ENCODE peak calls at places on chromosomes 5 and 9, in ten cellular contexts. Z is HepG2, N is spleen, A is K562, I is HCT116, D is adrenal gland, Y is sigmoid colon, C is A549, F is endothelial cell of umbilical vein, K is transverse colon. R is an unnamed sample.

GRCh38 chr9:104906441-104907277 is 21.3 kb downstream of the ABCA1 start:
- DNase-seq in Z (no peak), N (no peak), A (no peak), I (no peak), D (peak), Y (peak), C (no peak), F (no peak), K (no peak), R (peak)

GRCh38 chr9:12274577-12274976 is 418.6 kb upstream of the TYRP1 start:
- DNase-seq in Z (no peak), N (no peak), A (no peak), I (no peak), D (no peak), Y (no peak), C (no peak), F (no peak), K (no peak), R (peak)

GRCh38 chr9:131337131-131337848 is 47.8 kb downstream of the PLPP7 start:
- DNase-seq in Z (no peak), N (peak), A (no peak), I (no peak), D (no peak), Y (peak), C (no peak), F (no peak), K (no peak), R (no peak)

GRCh38 chr9:83154087-83154736 is 91.3 kb upstream of the RASEF start:
- DNase-seq in Z (no peak), N (no peak), A (no peak), I (no peak), D (no peak), Y (no peak), C (no peak), F (no peak), K (no peak), R (no peak)

GRCh38 chr5:78922879-78923621 is 62.1 kb downstream of the ARSB start:
- DNase-seq in Z (no peak), N (no peak), A (no peak), I (no peak), D (no peak), Y (no peak), C (no peak), F (no peak), K (no peak), R (no peak)

GRCh38 chr9:116355153-116355827 is 201.7 kb downstream of the PAPPA start:
- DNase-seq in Z (peak), N (no peak), A (peak), I (no peak), D (no peak), Y (no peak), C (no peak), F (no peak), K (no peak), R (peak)

GRCh38 chr5:135053278-135053677 is 19.2 kb upstream of the PITX1 start:
- DNase-seq in Z (no peak), N (peak), A (no peak), I (no peak), D (no peak), Y (no peak), C (no peak), F (no peak), K (peak), R (no peak)

GRCh38 chr9:122206118-122207046 is 22.4 kb downstream of the LHX6 start:
- DNase-seq in Z (no peak), N (peak), A (no peak), I (no peak), D (no peak), Y (no peak), C (no peak), F (no peak), K (no peak), R (no peak)

GRCh38 chr5:107359033-107359915 is 311.5 kb downstream of the EFNA5 start:
- DNase-seq in Z (no peak), N (no peak), A (no peak), I (no peak), D (no peak), Y (no peak), C (peak), F (peak), K (no peak), R (no peak)

GRCh38 chr5:132807163-132807838 is 5.8 kb upstream of the SOWAHA start:
- DNase-seq in Z (peak), N (peak), A (peak), I (peak), D (no peak), Y (peak), C (peak), F (no peak), K (peak), R (peak)

GRCh38 chr5:171496431-171496830 is 77.0 kb downstream of the FGF18 start:
- DNase-seq in Z (no peak), N (no peak), A (no peak), I (no peak), D (no peak), Y (no peak), C (no peak), F (no peak), K (no peak), R (peak)

GRCh38 chr5:171493646-171494393 is 74.4 kb downstream of the FGF18 start:
- DNase-seq in Z (no peak), N (no peak), A (no peak), I (no peak), D (no peak), Y (no peak), C (no peak), F (no peak), K (no peak), R (no peak)

GRCh38 chr5:171495122-171495700 is 75.8 kb downstream of the FGF18 start:
- DNase-seq in Z (no peak), N (no peak), A (peak), I (peak), D (no peak), Y (no peak), C (no peak), F (no peak), K (no peak), R (no peak)

GRCh38 chr5:171492781-171493180 is 73.3 kb downstream of the FGF18 start:
- DNase-seq in Z (no peak), N (no peak), A (peak), I (peak), D (no peak), Y (no peak), C (peak), F (no peak), K (no peak), R (peak)

GRCh38 chr5:171494452-171495121 is 75.1 kb downstream of the FGF18 start:
- DNase-seq in Z (peak), N (no peak), A (peak), I (peak), D (peak), Y (peak), C (peak), F (peak), K (no peak), R (peak)
- H3K27ac ChIP-seq in Z (no peak), N (peak), A (peak), I (peak), D (peak), Y (peak), C (peak), F (no peak), K (peak), R (peak)

DNA sequence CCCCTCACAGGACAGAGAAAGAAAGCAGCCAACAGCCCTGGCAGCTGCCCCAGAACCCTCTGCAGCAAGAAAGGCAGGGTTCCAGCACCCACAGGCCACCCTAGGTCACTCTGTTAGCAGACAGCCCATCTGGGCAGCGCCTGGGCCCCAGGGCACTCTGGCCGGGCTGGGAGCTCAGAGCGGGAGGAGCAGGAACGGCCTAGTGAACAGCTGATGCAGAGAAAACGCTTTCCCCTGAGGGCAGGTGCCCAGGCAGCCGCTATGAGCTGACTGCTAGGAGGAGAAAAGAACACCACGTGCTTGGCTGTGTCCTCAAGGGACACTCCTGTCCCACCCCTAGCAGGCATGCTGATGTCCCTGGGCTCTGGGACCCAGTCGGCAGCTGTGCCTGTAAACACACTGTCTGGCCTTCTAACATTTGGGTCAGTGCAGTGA is 6.6 kb downstream of the RALGDS start:
- DNase-seq in Z (no peak), N (peak), A (no peak), I (no peak), D (peak), Y (peak), C (no peak), F (no peak), K (no peak), R (no peak)
- H3K4me3 ChIP-seq in Z (no peak), N (peak), A (no peak), I (no peak), D (no peak), Y (no peak), C (no peak), F (no peak), K (no peak), R (no peak)

DNA sequence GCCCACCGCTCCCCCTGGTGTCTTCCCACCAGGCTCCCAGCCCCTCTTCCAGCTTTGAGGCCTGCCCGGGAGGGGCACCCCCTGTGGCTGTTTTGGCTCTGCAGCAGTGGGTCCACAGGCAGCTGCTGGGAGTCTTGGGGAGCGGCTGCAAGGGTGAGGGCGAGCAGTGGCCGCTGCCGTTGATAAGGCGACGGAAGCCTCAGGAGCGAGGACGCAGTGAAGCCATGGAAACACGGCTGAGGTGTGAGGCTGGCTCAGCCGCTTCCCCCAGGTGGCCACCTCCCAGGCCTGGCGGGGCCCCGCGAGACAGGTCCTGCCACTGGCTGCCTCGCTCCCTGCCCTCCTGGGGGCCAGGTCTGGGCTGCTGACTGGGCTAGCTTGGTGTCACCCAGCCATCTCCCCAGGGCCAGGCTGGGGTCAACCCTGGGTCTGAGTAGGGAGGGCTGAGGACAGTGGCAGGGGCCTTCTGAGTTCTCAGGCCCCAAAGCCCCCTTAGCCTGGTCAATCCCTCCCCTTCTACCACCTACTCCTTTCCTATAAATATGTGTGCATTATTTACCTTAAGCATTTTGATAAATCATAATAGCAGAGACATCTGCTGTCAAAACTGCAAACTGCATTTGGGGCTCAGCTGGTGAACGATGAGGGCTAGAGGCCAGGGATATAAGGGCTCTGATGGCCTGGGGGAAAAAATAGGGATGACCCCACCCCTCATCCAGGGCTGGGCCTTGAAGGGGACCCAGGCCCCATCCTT is 41.7 kb downstream of the CXXC5 start:
- DNase-seq in Z (no peak), N (peak), A (peak), I (no peak), D (no peak), Y (no peak), C (peak), F (peak), K (peak), R (no peak)
- TF ChIP-seq POLR2A in Z (no peak), N (no peak), A (no peak), I (no peak), D (no peak), Y (no peak), C (no peak), F (no peak), K (no peak), R (no peak)

GRCh38 chr5:36606437-36607113 is at the start of gene SLC1A3:
- DNase-seq in Z (no peak), N (peak), A (peak), I (peak), D (peak), Y (peak), C (peak), F (peak), K (peak), R (peak)
- H3K27ac ChIP-seq in Z (no peak), N (no peak), A (no peak), I (peak), D (peak), Y (peak), C (no peak), F (no peak), K (no peak), R (peak)

R was measured in testis.